ENCODE peak calls at places on chromosomes 1 and 21, in five cellular contexts. J is endothelial cell of umbilical vein, B is GM23338, T is PC-3, W is fibroblast of lung. X is an unnamed sample.

GRCh38 chr1:84722794-84723193 is 32.5 kb upstream of the SSX2IP start:
- DNase-seq in T (no peak), W (peak), J (no peak), B (no peak), X (no peak)

GRCh38 chr1:47650606-47651005 is 212.8 kb downstream of the FOXD2 start:
- DNase-seq in T (no peak), B (no peak), W (no peak), J (no peak), X (no peak)

GRCh38 chr1:245475116-245475515 is 320.3 kb downstream of the KIF26B start:
- DNase-seq in J (no peak), B (no peak), W (peak), T (no peak), X (no peak)

GRCh38 chr21:45465105-45465504 is 60.1 kb downstream of the COL18A1 start:
- DNase-seq in B (no peak), T (no peak), J (no peak), W (no peak), X (peak)

GRCh38 chr1:229156819-229157218 is 114.1 kb upstream of the RAB4A start:
- DNase-seq in T (peak), B (peak), W (peak), J (no peak), X (peak)

GRCh38 chr21:43923391-43923790 is 58.4 kb downstream of the AGPAT3 start:
- DNase-seq in J (no peak), T (no peak), W (peak), B (no peak), X (no peak)

GRCh38 chr1:216183427-216183826 is 239.8 kb downstream of the USH2A start:
- DNase-seq in J (no peak), T (no peak), W (peak), B (no peak), X (no peak)

GRCh38 chr1:64539808-64540207 is 69.9 kb downstream of the CACHD1 start:
- DNase-seq in W (peak), T (no peak), B (no peak), J (peak), X (no peak)

GRCh38 chr21:38769253-38769780 is 36.4 kb upstream of the ETS2 start:
- DNase-seq in T (peak), B (no peak), W (peak), J (no peak), X (peak)

GRCh38 chr21:45329261-45330074 is 41.8 kb upstream of the POFUT2 start:
- DNase-seq in B (no peak), J (no peak), T (peak), W (no peak), X (peak)

GRCh38 chr1:37734629-37735591 is 30.0 kb downstream of the EPHA10 start:
- DNase-seq in T (no peak), W (no peak), B (peak), J (no peak), X (no peak)

GRCh38 chr1:241648159-241648558 is 3.9 kb upstream of the WDR64 start:
- DNase-seq in W (no peak), J (no peak), B (no peak), T (no peak), X (no peak)

GRCh38 chr21:25733859-25734653 is 648 bp downstream of the ATP5PF start:
- DNase-seq in B (peak), W (peak), T (peak), J (peak), X (peak)

GRCh38 chr1:14340244-14340800 is 258.2 kb upstream of the KAZN start:
- DNase-seq in J (no peak), W (peak), B (no peak), T (no peak), X (peak)

GRCh38 chr1:14339288-14339687 is 259.2 kb upstream of the KAZN start:
- DNase-seq in T (no peak), B (no peak), W (no peak), J (no peak), X (no peak)

GRCh38 chr1:14332158-14332557 is 266.3 kb upstream of the KAZN start:
- DNase-seq in B (no peak), W (no peak), J (no peak), T (peak), X (no peak)

GRCh38 chr1:14338509-14338908 is 260.0 kb upstream of the KAZN start:
- DNase-seq in W (no peak), B (no peak), T (no peak), J (no peak), X (no peak)

GRCh38 chr1:14334336-14335176 is 263.9 kb upstream of the KAZN start:
- DNase-seq in T (peak), J (no peak), W (no peak), B (no peak), X (no peak)
- H2AFZ ChIP-seq in T (no peak), J (no peak), W (no peak), B (peak), X (peak)

GRCh38 chr1:175192630-175193338 is at the start of gene KIAA0040:
- DNase-seq in T (peak), J (peak), B (peak), W (no peak), X (no peak)

GRCh38 chr1:175188936-175189335 is 3.6 kb downstream of the KIAA0040 start:
- DNase-seq in B (no peak), J (no peak), W (no peak), T (no peak), X (no peak)

GRCh38 chr1:175193339-175193950 is 869 bp upstream of the KIAA0040 start:
- DNase-seq in J (peak), W (no peak), T (peak), B (peak), X (peak)

GRCh38 chr1:175192111-175192629 is 406 bp downstream of the KIAA0040 start:
- DNase-seq in J (peak), B (peak), W (no peak), T (peak), X (peak)

DNA sequence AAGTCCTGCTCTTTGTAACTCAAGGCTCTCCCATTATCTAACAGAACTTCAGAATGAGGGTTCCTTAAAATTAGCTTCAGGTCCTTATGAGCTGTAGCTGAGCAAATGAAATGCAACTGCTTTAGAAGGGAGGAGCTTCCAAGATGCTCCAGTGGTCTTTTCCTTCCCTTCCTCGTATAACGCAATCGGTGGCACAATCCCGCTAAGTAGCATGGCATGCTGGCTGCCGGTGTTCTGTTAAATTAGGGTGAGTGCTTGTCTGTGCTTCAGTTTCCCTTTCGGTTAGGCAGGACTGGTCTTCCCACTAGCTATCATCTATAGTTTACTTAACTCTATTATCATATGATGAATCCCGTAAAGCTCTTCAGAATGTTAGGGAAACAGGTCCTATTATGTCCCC is 922 bp downstream of the KIAA0040 start:
- DNase-seq in J (peak), W (no peak), B (peak), T (no peak), X (no peak)
- H2AFZ ChIP-seq in J (no peak), W (peak), B (peak), T (no peak), X (no peak)

GRCh38 chr1:55213885-55214213 is 1.3 kb downstream of the USP24 start:
- DNase-seq in W (no peak), T (no peak), B (peak), J (no peak), X (no peak)
- H2AFZ ChIP-seq in W (no peak), T (peak), B (no peak), J (no peak), X (peak)

DNA sequence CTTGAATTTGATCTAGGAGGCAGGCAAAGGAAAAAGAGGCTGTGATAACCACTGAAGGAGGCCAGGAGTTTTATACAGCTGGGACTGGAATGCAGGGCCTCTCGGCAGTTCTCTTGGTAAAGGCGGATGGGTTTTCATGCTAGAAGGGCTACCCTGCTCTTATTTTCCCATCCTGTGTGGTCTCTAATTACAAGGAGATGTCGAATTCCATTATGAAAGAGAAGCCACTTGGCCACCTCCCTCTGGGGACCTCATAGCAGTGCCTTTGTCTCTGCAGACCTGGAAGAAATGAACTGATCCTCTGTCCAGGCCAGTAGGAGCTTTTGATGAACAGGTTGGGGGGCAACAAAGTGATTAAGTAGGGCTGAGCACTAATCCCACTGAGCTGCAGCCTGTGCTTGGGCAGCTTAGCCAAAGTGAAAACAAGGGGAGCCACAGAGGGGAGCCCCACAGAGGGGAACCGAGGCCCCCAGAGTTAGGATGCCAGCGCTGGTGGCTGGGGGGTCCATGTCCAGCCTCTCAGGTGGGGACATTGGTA is 42.2 kb upstream of the BCAR3 start:
- DNase-seq in W (no peak), T (no peak), J (no peak), B (no peak), X (no peak)
- H2AFZ ChIP-seq in W (no peak), T (no peak), J (peak), B (no peak), X (no peak)

GRCh38 chr1:9537863-9538668 is 1.2 kb upstream of the SLC25A33 start:
- DNase-seq in J (no peak), W (no peak), B (no peak), T (peak), X (no peak)
- H2AFZ ChIP-seq in J (no peak), W (no peak), B (peak), T (peak), X (peak)

DNA sequence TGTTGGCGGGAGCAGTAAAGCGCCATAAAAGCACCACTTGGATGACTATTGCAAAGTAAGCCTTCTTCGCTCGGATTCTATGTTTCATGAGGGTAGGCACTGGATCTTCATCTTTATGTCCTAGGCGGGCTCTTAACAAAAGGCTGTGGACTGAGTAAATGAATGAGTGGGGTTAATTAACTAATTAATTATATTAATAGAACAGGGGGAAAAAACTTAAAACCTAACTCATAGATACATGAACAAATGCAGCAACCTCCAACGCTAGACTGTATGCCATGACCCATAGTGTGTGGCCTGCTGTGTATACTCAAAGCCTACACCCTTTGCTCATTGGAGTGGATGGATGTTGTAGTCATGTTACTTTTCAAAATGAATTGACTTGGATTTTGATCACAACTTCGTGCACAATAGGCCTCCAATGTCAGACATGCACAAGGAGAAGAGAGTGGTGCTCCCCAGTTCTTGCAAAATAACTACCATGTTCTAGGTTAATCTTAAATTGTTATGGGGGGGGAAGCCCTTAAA is 417 bp upstream of the GFI1 start:
- DNase-seq in B (no peak), J (no peak), W (no peak), T (no peak), X (peak)
- H2AFZ ChIP-seq in B (peak), J (no peak), W (no peak), T (no peak), X (no peak)

DNA sequence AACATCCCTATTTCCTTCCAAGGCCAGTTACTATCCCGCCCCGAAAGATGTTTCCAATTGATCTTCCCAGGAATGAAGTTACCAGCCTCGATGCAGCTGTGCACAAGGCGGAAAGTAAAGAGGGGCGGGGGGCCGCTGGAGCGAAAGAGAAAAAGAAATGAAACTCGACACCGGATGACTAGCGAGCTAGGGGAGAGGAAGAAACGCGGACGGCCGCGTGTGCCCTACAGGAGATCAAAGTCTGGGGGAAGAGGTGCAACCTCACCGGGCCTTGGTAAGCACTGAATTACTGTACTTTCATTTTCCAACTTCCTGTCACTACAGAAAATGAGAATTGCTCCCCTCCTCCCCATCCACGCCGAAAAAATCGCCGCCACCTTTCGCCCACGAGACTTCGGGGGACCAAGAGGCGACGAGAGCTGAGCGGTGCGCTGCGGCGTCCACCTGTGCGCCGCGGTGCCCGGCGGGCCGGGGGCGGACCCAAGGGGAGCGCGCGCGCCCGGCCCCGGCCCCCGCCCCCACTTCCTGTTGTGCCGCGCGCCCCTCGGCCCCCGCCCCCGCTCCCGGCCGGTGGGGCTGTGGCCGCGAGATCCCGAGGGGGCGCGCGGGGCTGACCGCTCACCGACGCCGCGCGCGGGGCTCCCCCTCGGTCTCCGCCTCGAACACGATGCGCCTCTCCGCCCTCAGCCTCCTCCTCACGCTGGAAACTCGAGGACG is 643 bp downstream of the ELK4 start:
- DNase-seq in W (peak), J (peak), B (peak), T (peak), X (peak)
- H2AFZ ChIP-seq in W (peak), J (no peak), B (no peak), T (peak), X (peak)